ENCODE peak calls at places on chromosomes 7 and 10, in four cellular contexts. J is hepatocyte, W is pancreas, S is heart right ventricle. X is an unnamed sample. For H3K9me3 and H3K4me1, the result is how much of the 10 kb centered on the place peaks cover.

GRCh38 chr7:11427686-11428273 is 404.2 kb downstream of the THSD7A start:
- DNase-seq in J (peak), W (peak), S (no peak), X (no peak)

GRCh38 chr7:50333266-50333665 is 28.8 kb downstream of the IKZF1 start:
- DNase-seq in J (no peak), S (no peak), W (no peak), X (no peak)

GRCh38 chr10:79286318-79286951 is 60.8 kb upstream of the PPIF start:
- DNase-seq in W (peak), J (no peak), S (peak), X (no peak)

GRCh38 chr7:53993205-53993604 is 549.0 kb upstream of the VSTM2A start:
- DNase-seq in W (no peak), J (no peak), S (no peak), X (no peak)

GRCh38 chr7:27875832-27876231 is 135.9 kb downstream of the TAX1BP1 start:
- DNase-seq in S (no peak), W (no peak), J (no peak), X (no peak)

GRCh38 chr10:99395750-99396445 is 34.5 kb downstream of the GOT1 start:
- DNase-seq in J (peak), S (no peak), W (no peak), X (no peak)

GRCh38 chr7:124058515-124058914 is 25.6 kb upstream of the TMEM229A start:
- DNase-seq in W (no peak), S (no peak), J (no peak), X (no peak)

GRCh38 chr7:139397192-139397591 is 37.5 kb downstream of the LUC7L2 start:
- DNase-seq in J (no peak), S (no peak), W (no peak), X (no peak)

GRCh38 chr7:108234981-108235450 is 104.9 kb upstream of the LAMB4 start:
- DNase-seq in W (no peak), J (no peak), S (no peak), X (no peak)

GRCh38 chr7:108239501-108240225 is 109.5 kb upstream of the LAMB4 start:
- DNase-seq in W (no peak), J (no peak), S (no peak), X (no peak)

GRCh38 chr7:108234281-108234680 is 104.1 kb upstream of the LAMB4 start:
- DNase-seq in W (no peak), J (no peak), S (no peak), X (no peak)

GRCh38 chr7:108236681-108237415 is 106.7 kb upstream of the LAMB4 start:
- DNase-seq in W (no peak), S (no peak), J (peak), X (no peak)

DNA sequence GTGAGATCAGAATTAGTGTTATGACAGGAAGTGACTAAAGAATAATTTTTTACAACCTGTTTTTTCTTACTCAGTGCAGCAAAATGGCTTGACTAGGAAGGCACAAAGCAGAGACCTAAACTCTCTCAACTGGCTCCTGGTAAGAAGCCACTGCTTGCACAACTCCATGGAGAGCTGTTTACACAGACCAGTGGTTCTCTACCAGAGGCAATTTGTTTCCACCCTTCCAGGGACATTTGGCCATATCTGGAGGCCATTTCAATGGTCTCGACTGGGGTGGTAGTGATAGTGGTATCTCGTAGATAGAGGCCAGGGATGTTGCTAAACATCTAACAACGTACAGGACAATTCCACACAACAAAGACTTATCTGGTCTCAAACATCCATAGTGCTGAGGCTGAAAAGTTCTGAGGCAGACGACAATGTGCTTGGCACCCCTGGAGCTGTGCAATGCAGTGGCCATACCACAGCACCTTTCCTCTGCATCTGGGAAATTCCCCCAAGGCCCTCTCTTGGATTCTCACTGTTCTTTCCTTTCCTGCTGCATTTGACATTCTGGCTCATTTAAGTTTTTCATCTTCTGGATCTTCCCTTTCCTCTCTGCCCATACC is 105.4 kb upstream of the LAMB4 start:
- DNase-seq in W (peak), J (peak), S (no peak), X (no peak)
- H3K4me3 ChIP-seq in W (no peak), J (no peak), S (no peak), X (no peak)

DNA sequence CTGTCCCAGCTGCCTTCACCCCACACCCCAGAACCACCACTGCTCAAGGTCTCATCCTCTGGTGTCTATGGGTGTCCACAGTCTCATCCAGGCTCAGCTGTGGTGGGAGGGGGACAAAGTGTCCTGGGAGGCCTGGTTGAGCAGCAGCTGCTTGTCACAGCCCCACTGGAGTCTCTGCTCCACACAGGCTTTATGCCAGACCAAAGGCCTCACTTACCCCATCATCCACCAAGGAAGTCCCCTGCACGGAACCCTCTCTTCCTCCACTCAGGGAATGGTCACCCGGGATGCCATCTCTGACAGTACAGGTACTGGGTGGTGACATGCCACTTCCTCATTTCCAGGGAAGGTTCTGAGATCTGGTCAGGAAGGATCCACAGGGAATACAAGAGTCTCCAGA is 925.4 kb upstream of the ZNF722 start:
- DNase-seq in W (no peak), J (no peak), S (no peak), X (no peak)
- H3K9me3 ChIP-seq in W (under half), J (under half), S (under half), X (under half)

GRCh38 chr7:66683770-66684123 is 55.1 kb downstream of the KCTD7 start:
- DNase-seq in W (no peak), J (no peak), S (no peak), X (no peak)
- H3K4me1 ChIP-seq in W (under half), J (under half), S (under half), X (under half)

GRCh38 chr10:103916254-103916653 is 1.7 kb downstream of the STN1 start:
- DNase-seq in J (no peak), W (no peak), S (no peak), X (no peak)
- H3K4me3 ChIP-seq in J (no peak), W (peak), S (peak), X (peak)

DNA sequence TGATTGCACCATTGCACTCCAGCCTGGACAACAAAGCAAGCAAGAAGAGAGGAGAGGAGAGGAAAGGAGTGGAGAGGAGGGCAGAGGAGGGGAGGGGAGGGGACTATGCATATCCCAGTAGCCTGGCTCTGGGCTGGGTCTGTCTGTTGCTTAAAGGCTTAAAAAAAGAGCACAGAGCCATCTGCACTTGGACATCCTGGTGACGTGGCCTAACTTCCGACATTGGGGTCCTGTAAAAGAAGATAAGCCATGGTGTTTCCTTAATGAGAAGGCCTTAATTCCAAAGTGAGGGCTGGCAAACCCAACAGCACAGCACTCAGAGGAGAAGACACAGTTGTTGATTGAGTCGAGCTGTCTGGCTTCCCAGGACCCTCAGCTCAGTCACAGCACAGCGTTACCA is 352.6 kb downstream of the PAXIP1 start:
- DNase-seq in W (no peak), J (no peak), S (no peak), X (no peak)
- H3K9me3 ChIP-seq in W (under half), J (under half), S (under half), X (under half)

GRCh38 chr10:44978213-44978569 is 418 bp downstream of the DEPP1 start:
- DNase-seq in W (no peak), S (no peak), J (no peak), X (no peak)
- H3K4me1 ChIP-seq in W (under half), S (half or more), J (half or more), X (half or more)

GRCh38 chr7:159025161-159025779 is 119.4 kb downstream of the VIPR2 start:
- DNase-seq in W (no peak), S (no peak), J (no peak), X (no peak)

GRCh38 chr7:159026271-159027047 is 118.2 kb downstream of the VIPR2 start:
- DNase-seq in S (no peak), J (peak), W (no peak), X (no peak)

GRCh38 chr7:159028456-159029401 is 115.9 kb downstream of the VIPR2 start:
- DNase-seq in J (peak), S (no peak), W (no peak), X (no peak)

GRCh38 chr7:159027091-159027802 is 117.4 kb downstream of the VIPR2 start:
- DNase-seq in S (no peak), J (peak), W (no peak), X (no peak)

DNA sequence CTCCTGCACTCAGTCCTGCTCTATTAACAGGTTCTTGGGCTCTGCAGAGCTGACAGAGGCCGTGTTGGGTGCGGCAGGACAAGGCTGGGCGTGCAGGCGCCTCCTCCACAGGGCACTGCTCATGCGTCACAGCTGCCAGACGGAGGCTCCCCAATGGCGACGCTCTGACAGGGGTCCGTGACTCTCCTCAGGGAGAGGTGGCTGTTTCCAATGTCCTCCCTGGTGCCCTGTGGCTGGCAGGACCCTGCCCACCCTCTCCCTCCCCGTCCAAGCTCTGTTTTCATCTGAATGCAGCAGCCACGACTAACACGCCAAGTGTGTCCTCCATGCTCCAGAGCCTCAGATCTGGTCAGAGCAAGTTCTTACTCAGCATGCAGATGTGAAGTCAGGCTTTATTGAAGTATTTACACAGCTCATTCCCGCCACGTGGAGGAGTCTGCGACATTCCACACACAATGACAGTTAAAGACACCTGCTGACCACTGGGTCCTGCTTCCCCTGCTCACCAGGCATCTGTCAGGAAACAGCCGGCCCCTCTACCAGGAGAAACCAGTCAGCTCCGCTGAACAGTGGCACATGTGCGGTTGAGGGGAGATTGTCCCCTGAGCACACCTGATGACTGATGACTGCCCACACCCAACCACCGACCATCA is 116.7 kb downstream of the VIPR2 start:
- DNase-seq in J (peak), S (no peak), W (no peak), X (no peak)
- H3K4me3 ChIP-seq in J (no peak), S (no peak), W (no peak), X (no peak)